ENCODE peak calls at places on chromosomes 4 and X, in six cellular contexts. P is AG09309, X is fibroblast of lung, C is GM12864, W is left ventricle myocardium inferior, R is OCI-LY7. J is an unnamed sample.

GRCh38 chr4:149345424-149345823 is 470.2 kb downstream of the IQCM start:
- DNase-seq in C (no peak), X (no peak), R (no peak), P (no peak), W (no peak), J (no peak)

GRCh38 chr4:146146918-146147317 is 28.6 kb upstream of the LSM6 start:
- DNase-seq in W (no peak), P (no peak), C (no peak), R (no peak), X (no peak), J (no peak)

GRCh38 chr4:2260336-2261109 is 1.4 kb downstream of the MXD4 start:
- DNase-seq in R (no peak), P (no peak), W (peak; percentile 22), C (no peak), X (no peak), J (no peak)

GRCh38 chrX:46959985-46960700 is 47.9 kb downstream of the JADE3 start:
- DNase-seq in R (no peak), P (no peak), W (no peak), X (no peak), C (no peak), J (no peak)

GRCh38 chr4:167233523-167234387 is 539 bp downstream of the SPOCK3 start:
- DNase-seq in C (no peak), P (no peak), X (peak; percentile 39), R (no peak), W (no peak), J (no peak)

GRCh38 chr4:31089815-31090214 is 369.6 kb downstream of the PCDH7 start:
- DNase-seq in X (peak; percentile 85), P (no peak), C (no peak), W (peak; percentile 34), R (no peak), J (no peak)

GRCh38 chr4:7939377-7940108 is at the start of gene AFAP1:
- DNase-seq in C (no peak), R (peak; percentile 10), X (peak; percentile 79), P (no peak), W (peak; percentile 90), J (peak; percentile 97)

GRCh38 chrX:11792461-11793421 is 34.7 kb downstream of the MSL3 start:
- DNase-seq in C (peak; percentile 72), X (no peak), R (peak; percentile 75), P (no peak), W (no peak), J (no peak)

GRCh38 chrX:104195489-104196084 is 29.3 kb downstream of the FAM199X start:
- DNase-seq in R (peak; percentile 35), C (no peak), P (peak; percentile 0), X (no peak), W (no peak), J (no peak)

GRCh38 chr4:131091896-131092295 is 1995.9 kb downstream of the C4orf33 start:
- DNase-seq in P (no peak), W (no peak), R (peak; percentile 41), C (no peak), X (peak; percentile 44), J (no peak)

GRCh38 chr4:158938462-158939044 is 164.3 kb upstream of the RAPGEF2 start:
- DNase-seq in R (no peak), X (peak; percentile 61), C (no peak), W (no peak), P (peak; percentile 13), J (no peak)

GRCh38 chrX:20547649-20548051 is 280.9 kb upstream of the RPS6KA3 start:
- DNase-seq in R (no peak), C (no peak), W (no peak), P (peak; percentile 39), X (peak; percentile 81), J (no peak)

GRCh38 chr4:6461301-6462165 is 10.9 kb downstream of the PPP2R2C start:
- DNase-seq in W (no peak), R (no peak), X (no peak), P (no peak), C (no peak), J (no peak)

GRCh38 chrX:19956923-19957322 is 33.9 kb downstream of the BCLAF3 start:
- DNase-seq in X (peak; percentile 59), R (no peak), W (peak; percentile 14), P (peak; percentile 2), C (no peak), J (no peak)

GRCh38 chrX:4373777-4374176 is 660.3 kb upstream of the PRKX start:
- DNase-seq in R (no peak), C (no peak), X (no peak), W (no peak), P (no peak), J (no peak)

GRCh38 chr4:113881256-113881655 is 98.2 kb downstream of the ARSJ start:
- DNase-seq in R (no peak), C (no peak), W (no peak), P (no peak), X (peak; percentile 56), J (no peak)

GRCh38 chr4:98939892-98940298 is 11.0 kb upstream of the EIF4E start:
- DNase-seq in C (no peak), X (peak; percentile 65), R (peak; percentile 46), P (no peak), W (no peak), J (no peak)

GRCh38 chr4:41360911-41361830 is 104.4 kb downstream of the UCHL1 start:
- DNase-seq in P (no peak), R (no peak), C (no peak), X (peak; percentile 36), W (peak; percentile 40), J (no peak)

GRCh38 chrX:102067966-102068723 is 57.3 kb upstream of the TCEAL2 start:
- DNase-seq in P (no peak), C (no peak), X (peak; percentile 11), W (no peak), R (peak; percentile 4), J (no peak)

GRCh38 chrX:128518508-128518907 is 466.3 kb upstream of the ACTRT1 start:
- DNase-seq in P (no peak), W (no peak), X (no peak), R (peak; percentile 4), C (no peak), J (no peak)

DNA sequence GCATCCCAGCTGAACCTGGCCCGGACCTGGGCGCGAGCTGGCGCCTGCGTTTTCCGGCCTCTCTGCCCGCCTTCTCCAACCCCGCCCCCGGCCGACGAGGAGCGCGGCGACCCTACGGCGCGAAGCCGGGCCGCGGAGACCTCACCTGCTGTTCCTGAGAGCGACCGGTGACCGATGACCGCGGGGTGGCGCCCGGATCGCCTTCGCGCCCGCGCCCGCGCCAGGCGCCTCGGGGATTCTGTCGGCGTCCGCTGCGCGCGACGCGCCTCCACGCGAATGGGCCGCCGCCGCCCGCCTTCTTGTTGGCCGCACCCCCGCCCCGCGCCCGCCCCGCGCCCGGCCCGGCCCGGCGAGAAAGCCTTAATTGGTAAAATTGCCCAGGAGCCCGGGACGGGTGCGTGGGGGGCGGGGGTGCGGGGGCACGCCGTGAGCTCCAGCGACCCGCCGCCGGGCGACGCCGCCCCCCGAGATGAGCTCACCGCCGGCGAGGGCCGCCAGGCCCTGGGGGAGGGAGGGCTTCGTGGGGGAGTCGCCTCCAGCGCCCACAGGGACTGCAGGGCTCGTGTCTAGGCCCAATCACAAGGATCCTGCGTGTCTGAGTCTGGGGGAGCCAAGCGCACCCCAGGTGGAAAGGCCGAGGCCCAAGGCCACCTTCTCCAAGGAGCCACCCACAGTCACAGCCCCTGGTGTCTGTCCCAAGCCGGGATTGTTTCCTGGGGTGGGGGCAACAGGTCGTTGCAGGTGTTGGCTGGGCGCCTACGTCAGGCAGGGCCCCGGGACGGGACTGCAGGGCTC is at the start of gene FLNA:
- DNase-seq in C (no peak), P (no peak), R (no peak), X (peak; percentile 49), W (peak; percentile 48), J (no peak)
- TF ChIP-seq CTCF in C (no peak), P (no peak), R (peak; percentile 22), X (no peak), W (peak; percentile 34), J (peak; percentile 4)

DNA sequence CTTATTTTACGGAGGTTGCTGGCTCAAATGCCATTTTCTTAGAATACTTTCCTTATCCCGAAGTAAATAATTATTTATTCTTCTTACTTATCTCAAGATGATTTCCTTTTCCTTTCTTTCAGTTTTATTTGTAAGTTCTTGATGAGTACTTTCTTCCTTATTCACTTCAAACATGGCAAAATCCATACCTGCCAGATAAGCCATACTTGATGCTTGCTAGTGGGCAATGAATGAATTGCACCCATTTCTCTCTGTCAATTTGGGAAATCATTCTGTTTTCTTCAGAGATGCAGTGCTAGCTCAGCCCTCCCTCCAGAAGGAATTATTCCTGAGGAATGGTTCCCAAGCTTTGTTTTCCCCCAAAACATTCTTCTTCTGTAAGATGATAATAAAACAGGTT is 598.3 kb downstream of the SPRY1 start:
- DNase-seq in X (peak; percentile 9), R (no peak), P (no peak), C (no peak), W (no peak), J (no peak)
- TF ChIP-seq CTCF in X (no peak), R (peak; percentile 50), P (no peak), C (peak; percentile 42), W (peak; percentile 17), J (no peak)

DNA sequence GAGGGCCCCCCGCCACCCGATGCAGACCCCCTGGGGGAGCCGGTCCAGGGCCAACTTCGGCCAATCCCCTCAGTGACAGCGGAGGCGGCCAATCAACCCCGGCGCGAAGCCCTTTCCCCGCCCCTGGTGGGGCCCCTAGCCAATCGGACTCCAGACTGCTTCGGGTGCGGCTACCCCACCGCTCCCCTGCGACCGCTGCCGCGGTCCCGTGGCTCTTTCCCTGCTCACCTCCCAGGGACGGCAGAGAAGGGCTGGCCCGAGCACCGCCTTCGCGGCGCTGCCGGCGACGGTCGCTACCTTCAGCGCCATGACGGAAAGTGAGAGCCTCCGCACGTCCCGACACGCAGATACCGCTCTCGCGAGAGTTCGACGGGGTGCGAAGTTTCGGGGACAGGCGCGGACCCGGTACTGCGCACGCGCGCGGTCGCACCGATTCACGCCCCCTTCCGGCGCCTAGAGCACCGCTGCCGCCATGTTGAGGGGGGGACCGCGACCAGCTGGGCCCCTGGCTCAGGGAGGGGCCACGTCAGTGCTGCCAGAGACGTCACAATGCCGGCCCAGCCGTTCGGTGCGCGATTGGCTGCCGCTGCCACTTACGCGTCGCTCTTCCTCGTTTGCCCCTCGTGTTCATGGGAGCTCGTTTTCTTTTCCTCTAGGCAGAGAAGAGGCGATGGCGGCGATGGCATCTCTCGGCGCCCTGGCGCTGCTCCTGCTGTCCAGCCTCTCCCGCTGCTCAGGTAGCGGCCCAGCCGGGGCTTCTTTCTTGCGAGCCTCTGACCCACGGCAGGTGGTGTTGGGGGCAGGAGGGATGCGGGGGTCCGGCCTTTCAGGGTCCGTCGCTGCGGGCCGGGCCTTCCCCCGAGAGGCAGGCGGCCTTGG is at the start of the genes IDH3G and SSR4:
- DNase-seq in P (peak; percentile 69), X (peak; percentile 91), R (peak; percentile 94), C (peak; percentile 75), W (peak; percentile 90), J (peak; percentile 96)
- TF ChIP-seq CTCF in P (no peak), X (no peak), R (no peak), C (no peak), W (peak; percentile 35), J (peak; percentile 4)

DNA sequence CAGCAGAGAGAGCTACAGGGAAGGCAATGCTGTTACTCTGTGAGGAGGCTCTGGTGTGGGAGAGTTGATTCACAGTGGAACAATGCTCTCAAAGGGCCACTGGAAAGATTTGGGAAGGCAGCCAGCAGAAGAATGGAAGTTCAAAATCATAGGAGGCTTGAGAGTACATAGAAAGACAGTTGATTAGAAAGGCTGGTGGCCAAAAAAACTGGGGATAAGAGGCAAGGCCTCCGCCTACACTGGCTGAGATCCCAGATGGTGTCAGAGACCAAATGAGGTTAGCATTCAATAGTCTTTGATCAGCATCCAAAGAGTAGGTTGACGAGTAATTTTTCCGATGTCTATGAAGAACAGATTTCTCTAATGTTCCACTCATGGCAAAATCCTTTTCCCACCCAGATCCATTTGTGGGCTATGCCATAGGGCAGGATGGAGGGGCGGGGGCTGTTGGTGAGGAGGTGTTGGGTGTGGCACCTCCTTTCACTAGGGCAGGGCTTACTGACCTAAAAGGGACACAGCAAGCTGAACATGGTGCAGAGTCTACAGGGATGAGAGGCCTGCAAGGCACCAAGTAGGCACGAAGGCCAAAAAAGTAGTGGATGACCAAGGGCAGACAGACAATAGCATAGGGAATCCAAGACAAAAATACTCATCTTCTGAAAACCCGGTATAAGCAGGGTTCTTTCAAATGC is 15.1 kb downstream of the TEC start:
- DNase-seq in R (no peak), W (peak; percentile 22), C (no peak), P (peak; percentile 35), X (peak; percentile 98), J (no peak)
- TF ChIP-seq CTCF in R (no peak), W (no peak), C (no peak), P (no peak), X (no peak), J (no peak)